ENCODE peak calls at places on chromosomes 2 and 18, in five cellular contexts. R is NCI-H2107; O is activated CD8-positive, alpha-beta memory T cell treated with anti-CD3 and anti-CD28 coated beads for 4 hours; K is sigmoid colon; I is NCI-H226. N is an unnamed sample.

GRCh38 chr2:38013158-38013752 is 62.7 kb downstream of the CYP1B1 start:
- DNase-seq in R (no peak), O (no peak), K (no peak), I (peak; percentile 84), N (no peak)

GRCh38 chr18:26875040-26875654 is 9.6 kb upstream of the AQP4 start:
- DNase-seq in R (no peak), O (no peak), K (no peak), I (no peak), N (no peak)

GRCh38 chr18:74485860-74486849 is 10.0 kb upstream of the CNDP2 start:
- DNase-seq in R (no peak), O (no peak), K (no peak), I (no peak), N (no peak)

GRCh38 chr2:120401275-120402069 is 55.5 kb downstream of the INHBB start:
- DNase-seq in R (no peak), O (no peak), K (no peak), I (no peak), N (no peak)

GRCh38 chr2:70965506-70965905 is 12.9 kb upstream of the ANKRD53 start:
- DNase-seq in R (no peak), O (no peak), K (no peak), I (no peak), N (no peak)

GRCh38 chr2:64770781-64771334 is 117.1 kb upstream of the SERTAD2 start:
- DNase-seq in R (no peak), O (no peak), K (peak; percentile 94), I (peak; percentile 89), N (peak; percentile 22)

GRCh38 chr2:227796044-227796780 is 17.4 kb upstream of the CCL20 start:
- DNase-seq in R (no peak), O (no peak), K (no peak), I (no peak), N (no peak)

GRCh38 chr2:75130171-75130570 is 69.1 kb downstream of the TACR1 start:
- DNase-seq in R (no peak), O (no peak), K (no peak), I (no peak), N (no peak)

GRCh38 chr2:1639086-1639858 is 105.0 kb downstream of the PXDN start:
- DNase-seq in R (no peak), O (no peak), K (peak; percentile 59), I (no peak), N (no peak)

GRCh38 chr2:112000399-112001135 is 54.5 kb upstream of the TMEM87B start:
- DNase-seq in R (no peak), O (no peak), K (no peak), I (no peak), N (no peak)

GRCh38 chr2:193141-193552 is 70.7 kb downstream of the SH3YL1 start:
- DNase-seq in R (no peak), O (peak; percentile 30), K (no peak), I (no peak), N (no peak)

GRCh38 chr2:242060212-242060835 is 190.8 kb downstream of the RTP5 start:
- DNase-seq in R (no peak), O (no peak), K (peak; percentile 22), I (no peak), N (no peak)

GRCh38 chr18:75247601-75248421 is 37.2 kb downstream of the TSHZ1 start:
- DNase-seq in R (no peak), O (no peak), K (no peak), I (no peak), N (peak; percentile 68)

GRCh38 chr2:104938226-104938941 is 84.5 kb downstream of the POU3F3 start:
- DNase-seq in R (no peak), O (no peak), K (no peak), I (no peak), N (no peak)

GRCh38 chr18:42392416-42392815 is 437.4 kb downstream of the PIK3C3 start:
- DNase-seq in R (no peak), O (no peak), K (no peak), I (no peak), N (no peak)

GRCh38 chr18:9825571-9826073 is 60.2 kb upstream of the TXNDC2 start:
- DNase-seq in R (no peak), O (no peak), K (no peak), I (peak; percentile 81), N (no peak)

GRCh38 chr18:45657357-45658335 is 42.4 kb downstream of the SLC14A2 start:
- DNase-seq in R (no peak), O (no peak), K (no peak), I (no peak), N (no peak)

GRCh38 chr2:48711343-48711742 is 44.2 kb downstream of the LHCGR start:
- DNase-seq in R (no peak), O (no peak), K (no peak), I (no peak), N (no peak)

GRCh38 chr2:29079887-29080286 is 5.6 kb upstream of the PCARE start:
- DNase-seq in R (no peak), O (no peak), K (no peak), I (no peak), N (no peak)

GRCh38 chr2:240291337-240291751 is 144.1 kb upstream of the GPC1 start:
- DNase-seq in R (no peak), O (no peak), K (no peak), I (no peak), N (no peak)

GRCh38 chr2:206481056-206481455 is 37.7 kb downstream of the ADAM23 start:
- DNase-seq in R (no peak), O (no peak), K (no peak), I (no peak), N (no peak)

GRCh38 chr2:235734700-235735205 is 240.9 kb downstream of the AGAP1 start:
- DNase-seq in R (no peak), O (no peak), K (peak; percentile 74), I (no peak), N (no peak)

GRCh38 chr2:113258748-113259147 is 20.0 kb downstream of the PAX8 start:
- DNase-seq in R (no peak), O (no peak), K (no peak), I (no peak), N (no peak)

GRCh38 chr18:25057491-25058050 is 294.4 kb downstream of the ZNF521 start:
- DNase-seq in R (no peak), O (no peak), K (no peak), I (no peak), N (no peak)

GRCh38 chr2:144671695-144672094 is 151.8 kb upstream of the ZEB2 start:
- DNase-seq in R (no peak), O (no peak), K (no peak), I (peak; percentile 22), N (no peak)

GRCh38 chr2:132617989-132618388 is 52.0 kb downstream of the LYPD1 start:
- DNase-seq in R (no peak), O (no peak), K (no peak), I (no peak), N (no peak)

GRCh38 chr18:12079504-12080237 is 14.0 kb upstream of the ANKRD62 start:
- DNase-seq in R (no peak), O (no peak), K (no peak), I (no peak), N (no peak)

GRCh38 chr2:37625156-37625555 is 46.3 kb downstream of the CDC42EP3 start:
- DNase-seq in R (no peak), O (no peak), K (no peak), I (peak; percentile 69), N (no peak)

N was measured in SHP77 treated with DMSO at 0.1 percent for 48 hours.